ENCODE peak calls at places on chromosome 13, in eight cellular contexts. W is COR-L47; J is dorsolateral prefrontal cortex; L is stimulated activated CD4-positive, alpha-beta T cell treated with anti-CD3 and anti-CD28 coated beads, Interleukin-12 subunit alpha, Interleukin-12 subunit beta, amount 100 ng/mL, for 4 hours; R is activated naive CD4-positive, alpha-beta T cell treated with Interleukin-2 at 50 U/mL for 16 hours; H is trophoblast cell; V is NCI-H187; E is cardiac fibroblast. T is an unnamed sample.

GRCh38 chr13:93603043-93603442 is 376.4 kb downstream of the GPC6 start:
- DNase-seq in W (no peak), J (no peak), L (no peak), R (no peak), H (no peak), V (no peak), E (peak), T (peak)

GRCh38 chr13:30796833-30797601 is 61.7 kb downstream of the ALOX5AP start:
- DNase-seq in W (no peak), J (peak), L (peak), R (peak), H (no peak), V (no peak), E (peak), T (peak)

GRCh38 chr13:99926014-99926731 is 45.4 kb downstream of the ZIC5 start:
- DNase-seq in W (peak), J (peak), L (no peak), R (no peak), H (peak), V (peak), E (no peak), T (peak)

GRCh38 chr13:100954430-100955361 is 280.1 kb upstream of the TMTC4 start:
- DNase-seq in W (peak), J (peak), L (no peak), R (no peak), H (no peak), V (no peak), E (no peak), T (peak)

GRCh38 chr13:49214917-49215376 is 5.2 kb upstream of the MLNR start:
- DNase-seq in W (no peak), J (no peak), L (peak), R (peak), H (peak), V (no peak), E (peak), T (peak)

GRCh38 chr13:84686458-84686857 is 804.2 kb upstream of the SLITRK1 start:
- DNase-seq in W (no peak), J (no peak), L (no peak), R (no peak), H (no peak), V (no peak), E (no peak), T (no peak)

GRCh38 chr13:92573467-92574057 is 653.0 kb upstream of the GPC6 start:
- DNase-seq in W (no peak), J (no peak), L (no peak), R (no peak), H (no peak), V (no peak), E (peak), T (peak)

GRCh38 chr13:20980899-20981298 is 78.4 kb upstream of the XPO4 start:
- DNase-seq in W (no peak), J (no peak), L (no peak), R (no peak), H (no peak), V (no peak), E (no peak), T (no peak)

GRCh38 chr13:99984463-99985242 is 3.1 kb downstream of the ZIC2 start:
- DNase-seq in W (no peak), J (no peak), L (no peak), R (no peak), H (no peak), V (no peak), E (no peak), T (peak)

GRCh38 chr13:50684366-50684765 is 159.1 kb downstream of the DLEU7 start:
- DNase-seq in W (no peak), J (no peak), L (no peak), R (no peak), H (no peak), V (no peak), E (peak), T (no peak)